ENCODE peak calls at places on chromosomes 7 and 10, in seven cellular contexts. O, C, N, A, W, G and T are unnamed samples.

GRCh38 chr7:115088938-115089337 is 167.0 kb downstream of the MDFIC start:
- DNase-seq in O (no peak), C (no peak), N (no peak), A (no peak), W (no peak), G (no peak), T (no peak)

GRCh38 chr10:76901701-76902100 is 735.9 kb downstream of the KCNMA1 start:
- DNase-seq in O (no peak), C (no peak), N (no peak), A (no peak), W (no peak), G (no peak), T (no peak)

GRCh38 chr7:74453321-74454011 is at the start of gene GTF2IRD1:
- DNase-seq in O (peak), C (peak), N (peak), A (peak), W (peak), G (peak), T (peak)

GRCh38 chr7:101618916-101619315 is 10.2 kb downstream of the MYL10 start:
- DNase-seq in O (no peak), C (peak), N (no peak), A (no peak), W (peak), G (no peak), T (no peak)

GRCh38 chr7:48924433-48924832 is at the start of gene CDC14C:
- DNase-seq in O (no peak), C (peak), N (no peak), A (no peak), W (no peak), G (no peak), T (no peak)

GRCh38 chr10:67978749-67979148 is 94.3 kb downstream of the SIRT1 start:
- DNase-seq in O (no peak), C (no peak), N (no peak), A (no peak), W (peak), G (no peak), T (no peak)

GRCh38 chr10:91570220-91570619 is 62.7 kb downstream of the PPP1R3C start:
- DNase-seq in O (no peak), C (no peak), N (no peak), A (no peak), W (no peak), G (no peak), T (no peak)

GRCh38 chr10:49220679-49221078 is 32.5 kb upstream of the TMEM273 start:
- DNase-seq in O (no peak), C (no peak), N (no peak), A (no peak), W (no peak), G (no peak), T (no peak)

GRCh38 chr10:4431114-4431862 is 394.7 kb upstream of the AKR1E2 start:
- DNase-seq in O (no peak), C (no peak), N (no peak), A (no peak), W (peak), G (no peak), T (peak)

GRCh38 chr7:44282601-44283171 is 42.7 kb downstream of the CAMK2B start:
- DNase-seq in O (peak), C (no peak), N (peak), A (no peak), W (no peak), G (no peak), T (no peak)

GRCh38 chr7:135943266-135943889 is 33.8 kb downstream of the MTPN start:
- DNase-seq in O (no peak), C (no peak), N (no peak), A (no peak), W (peak), G (no peak), T (no peak)

GRCh38 chr10:69087600-69088470 is at the start of gene SRGN:
- DNase-seq in O (peak), C (peak), N (no peak), A (peak), W (peak), G (peak), T (peak)

GRCh38 chr10:124149681-124150080 is 56.3 kb upstream of the CHST15 start:
- DNase-seq in O (no peak), C (no peak), N (no peak), A (no peak), W (no peak), G (no peak), T (no peak)

GRCh38 chr10:132536241-132536963 is 1.2 kb upstream of the INPP5A start:
- DNase-seq in O (peak), C (peak), N (no peak), A (peak), W (no peak), G (no peak), T (no peak)

GRCh38 chr7:96236198-96237039 is 85.5 kb downstream of the SLC25A13 start:
- DNase-seq in O (peak), C (no peak), N (no peak), A (peak), W (peak), G (peak), T (peak)

GRCh38 chr7:81232084-81232799 is 313.4 kb upstream of the SEMA3C start:
- DNase-seq in O (no peak), C (peak), N (no peak), A (no peak), W (no peak), G (no peak), T (no peak)

GRCh38 chr7:135862586-135863361 is 114.2 kb upstream of the FAM180A start:
- DNase-seq in O (no peak), C (no peak), N (no peak), A (no peak), W (peak), G (no peak), T (no peak)

GRCh38 chr10:119020627-119020946 is 8.9 kb upstream of the NANOS1 start:
- DNase-seq in O (no peak), C (no peak), N (no peak), A (peak), W (peak), G (no peak), T (no peak)

GRCh38 chr10:129955591-129956284 is 8.3 kb downstream of the EBF3 start:
- DNase-seq in O (no peak), C (peak), N (no peak), A (no peak), W (no peak), G (no peak), T (no peak)

GRCh38 chr10:125859128-125859817 is 21.8 kb downstream of the DHX32 start:
- DNase-seq in O (no peak), C (no peak), N (no peak), A (no peak), W (no peak), G (no peak), T (no peak)

GRCh38 chr10:23157239-23157661 is 34.9 kb upstream of the PTF1A start:
- DNase-seq in O (no peak), C (no peak), N (no peak), A (no peak), W (no peak), G (no peak), T (no peak)

GRCh38 chr10:23158370-23158769 is 33.7 kb upstream of the PTF1A start:
- DNase-seq in O (no peak), C (no peak), N (no peak), A (peak), W (peak), G (peak), T (no peak)

GRCh38 chr10:23155166-23155565 is 36.9 kb upstream of the PTF1A start:
- DNase-seq in O (no peak), C (no peak), N (no peak), A (no peak), W (no peak), G (no peak), T (no peak)

GRCh38 chr10:23156447-23157150 is 35.5 kb upstream of the PTF1A start:
- DNase-seq in O (no peak), C (no peak), N (no peak), A (no peak), W (no peak), G (no peak), T (no peak)

GRCh38 chr10:23157691-23158369 is 34.3 kb upstream of the PTF1A start:
- DNase-seq in O (no peak), C (no peak), N (no peak), A (peak), W (peak), G (no peak), T (peak)
- H3K4me3 ChIP-seq in O (no peak), C (peak), N (peak), A (no peak), W (no peak), G (no peak), T (no peak)

GRCh38 chr7:124035706-124036105 is 2.8 kb upstream of the TMEM229A start:
- DNase-seq in O (no peak), C (no peak), N (no peak), A (no peak), W (no peak), G (no peak), T (no peak)
- H3K4me3 ChIP-seq in O (no peak), C (no peak), N (peak), A (no peak), W (no peak), G (no peak), T (no peak)

GRCh38 chr10:75398630-75399460 is 2.7 kb downstream of the ZNF503 start:
- DNase-seq in O (no peak), C (peak), N (no peak), A (peak), W (no peak), G (no peak), T (no peak)
- H3K4me3 ChIP-seq in O (peak), C (peak), N (peak), A (peak), W (peak), G (peak), T (peak)

GRCh38 chr10:117546630-117547300 is 4.2 kb downstream of the EMX2 start:
- DNase-seq in O (no peak), C (no peak), N (no peak), A (no peak), W (no peak), G (no peak), T (no peak)
- H3K4me3 ChIP-seq in O (peak), C (no peak), N (peak), A (no peak), W (peak), G (peak), T (peak)

GRCh38 chr7:613442-614140 is 93.9 kb upstream of the PDGFA start:
- DNase-seq in O (no peak), C (peak), N (peak), A (no peak), W (no peak), G (no peak), T (no peak)
- H3K4me3 ChIP-seq in O (no peak), C (no peak), N (no peak), A (no peak), W (no peak), G (no peak), T (no peak)

DNA sequence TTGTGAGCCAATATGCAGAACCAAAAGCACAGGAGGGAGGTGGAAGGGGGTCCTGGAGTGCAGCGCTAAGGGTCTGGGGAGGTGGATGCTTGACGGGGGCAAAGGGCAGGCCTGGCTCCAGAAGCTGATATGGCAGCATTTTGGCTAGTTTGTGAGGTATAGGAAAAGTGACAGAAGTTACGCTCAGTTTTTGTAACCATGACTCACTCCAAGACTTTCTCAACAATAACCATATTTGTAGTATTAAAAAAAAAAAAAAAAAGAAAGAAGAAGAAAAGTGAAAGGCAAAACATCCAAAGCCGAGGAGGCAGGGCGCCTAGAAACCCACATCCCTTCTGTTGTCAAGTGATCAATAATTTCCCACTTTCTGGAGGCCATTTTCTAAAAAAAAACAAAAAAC is 92.3 kb downstream of the RNF216 start:
- DNase-seq in O (no peak), C (no peak), N (no peak), A (no peak), W (no peak), G (no peak), T (no peak)
- H3K4me3 ChIP-seq in O (peak), C (no peak), N (no peak), A (no peak), W (no peak), G (no peak), T (no peak)

DNA sequence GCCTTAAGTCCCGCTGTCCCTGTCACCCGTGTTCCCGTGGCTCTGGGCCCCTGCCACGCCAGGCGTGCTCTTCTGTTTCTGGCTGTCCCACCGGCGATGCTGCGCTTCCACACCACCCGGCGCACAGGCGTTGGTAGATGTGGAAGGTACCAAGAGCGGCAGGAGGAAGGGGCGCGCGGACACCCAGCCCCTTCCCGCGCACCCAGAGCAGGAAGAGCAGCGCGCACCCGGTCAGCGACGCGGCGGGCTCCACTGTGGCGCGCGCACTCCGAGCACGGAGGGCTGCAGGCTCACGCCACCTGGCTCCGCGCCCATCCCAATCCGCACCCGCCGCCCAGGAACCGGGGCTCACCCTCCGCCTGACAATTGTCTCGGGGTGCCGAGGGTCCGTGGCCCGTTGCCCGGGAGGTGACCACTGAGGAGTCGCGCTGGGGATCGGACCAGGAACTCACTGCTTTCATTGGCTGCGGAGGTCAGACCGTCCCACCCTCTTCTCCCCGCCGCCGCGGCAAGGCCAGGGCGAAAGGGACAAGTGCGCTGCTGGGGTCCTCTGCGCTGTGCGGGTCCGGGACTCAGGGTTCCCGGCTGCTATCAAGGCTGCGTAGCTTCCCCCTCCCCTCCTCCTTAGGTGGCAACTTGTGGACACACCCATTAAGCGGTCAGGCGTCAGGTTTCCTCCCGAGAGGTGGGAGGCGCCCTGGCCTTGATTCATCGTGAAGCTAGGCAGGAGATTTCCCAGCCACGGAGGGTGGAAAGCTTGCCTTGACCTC is 121.6 kb upstream of the ZNF92 start:
- DNase-seq in O (no peak), C (peak), N (peak), A (peak), W (peak), G (no peak), T (no peak)
- H3K4me3 ChIP-seq in O (peak), C (peak), N (peak), A (peak), W (peak), G (peak), T (peak)

GRCh38 chr7:108146070-108146842 is 16.1 kb upstream of the LAMB4 start:
- DNase-seq in O (peak), C (no peak), N (peak), A (peak), W (peak), G (peak), T (peak)
- H3K4me3 ChIP-seq in O (no peak), C (peak), N (peak), A (no peak), W (peak), G (peak), T (peak)

GRCh38 chr7:93980744-93981479 is 23.2 kb downstream of the BET1 start:
- DNase-seq in O (no peak), C (no peak), N (no peak), A (no peak), W (no peak), G (no peak), T (no peak)
- H3K4me3 ChIP-seq in O (no peak), C (peak), N (no peak), A (no peak), W (no peak), G (no peak), T (no peak)

GRCh38 chr10:5544216-5544805 is 19.6 kb downstream of the CALML3 start:
- DNase-seq in O (peak), C (no peak), N (no peak), A (no peak), W (no peak), G (no peak), T (no peak)
- H3K4me3 ChIP-seq in O (no peak), C (no peak), N (no peak), A (no peak), W (no peak), G (no peak), T (no peak)